ENCODE peak calls at places on chromosomes 13 and 19, in five cellular contexts. X is tibial artery, H is left lung, J is thoracic aorta, A is HL-60. B is an unnamed sample.

GRCh38 chr13:35930665-35931631 is 200.2 kb downstream of the DCLK1 start:
- DNase-seq in X (no peak), J (no peak), A (no peak), H (no peak), B (no peak)

GRCh38 chr19:13163609-13164364 is 13.6 kb downstream of the IER2 start:
- DNase-seq in J (no peak), H (peak; percentile 78), X (peak; percentile 68), A (no peak), B (peak; percentile 97)

GRCh38 chr13:109412232-109412935 is 374.0 kb downstream of the IRS2 start:
- DNase-seq in X (no peak), A (no peak), H (peak; percentile 54), J (no peak), B (no peak)

GRCh38 chr13:46492946-46493345 is 60.0 kb upstream of the LRCH1 start:
- DNase-seq in A (peak; percentile 4), H (no peak), J (no peak), X (no peak), B (no peak)

GRCh38 chr13:67183151-67183550 is 47.0 kb downstream of the PCDH9 start:
- DNase-seq in A (no peak), X (no peak), J (no peak), H (no peak), B (no peak)

GRCh38 chr13:110363009-110363408 is 55.9 kb downstream of the COL4A2 start:
- DNase-seq in J (no peak), H (no peak), X (peak; percentile 55), A (no peak), B (no peak)

GRCh38 chr19:17829855-17830566 is 8.7 kb upstream of the INSL3 start:
- DNase-seq in A (no peak), J (no peak), H (no peak), X (no peak), B (peak; percentile 76)

GRCh38 chr19:39167461-39168257 is 29.1 kb upstream of the NCCRP1 start:
- DNase-seq in X (no peak), H (peak; percentile 70), A (no peak), J (no peak), B (peak; percentile 93)

GRCh38 chr13:51928231-51928630 is 66.5 kb downstream of the CCDC70 start:
- DNase-seq in A (no peak), J (no peak), X (no peak), H (no peak), B (no peak)

GRCh38 chr19:2516727-2517126 is 40.8 kb downstream of the GADD45B start:
- DNase-seq in J (no peak), X (no peak), H (no peak), A (no peak), B (no peak)

GRCh38 chr19:40054632-40055031 is 1.4 kb downstream of the ZNF780B start:
- DNase-seq in X (no peak), J (no peak), H (no peak), A (no peak), B (no peak)

GRCh38 chr13:23621316-23621645 is 51.1 kb downstream of the TNFRSF19 start:
- DNase-seq in J (no peak), A (no peak), X (no peak), H (no peak), B (no peak)

GRCh38 chr13:113029487-113030258 is 60.7 kb downstream of the MCF2L start:
- DNase-seq in H (no peak), X (no peak), J (no peak), A (peak; percentile 4), B (peak; percentile 22)

GRCh38 chr19:5837768-5838364 is 1.6 kb downstream of the FUT6 start:
- DNase-seq in A (no peak), X (no peak), J (no peak), H (no peak), B (no peak)

GRCh38 chr19:42254083-42254849 is 662 bp downstream of the ERF start:
- DNase-seq in A (peak; percentile 67), J (no peak), X (peak; percentile 74), H (peak; percentile 84), B (peak; percentile 92)

GRCh38 chr19:30227071-30227621 is 145.0 kb upstream of the ZNF536 start:
- DNase-seq in A (no peak), J (no peak), H (no peak), X (no peak), B (no peak)

GRCh38 chr13:27627377-27627776 is 5.7 kb downstream of the POLR1D start:
- DNase-seq in A (no peak), X (no peak), H (no peak), J (no peak), B (no peak)

GRCh38 chr13:90103099-90103784 is 1244.2 kb upstream of the MIR17HG start:
- DNase-seq in X (no peak), A (no peak), H (no peak), J (no peak), B (peak; percentile 41)

GRCh38 chr19:20078696-20079095 is 896 bp downstream of the ZNF90 start:
- DNase-seq in J (no peak), H (peak; percentile 44), X (peak; percentile 32), A (no peak), B (peak; percentile 81)

GRCh38 chr19:49340069-49340864 is 5.1 kb downstream of the CD37 start:
- DNase-seq in X (peak; percentile 80), A (no peak), H (peak; percentile 61), J (peak; percentile 36), B (peak; percentile 96)

GRCh38 chr19:4415352-4415751 is 12.9 kb downstream of the CHAF1A start:
- DNase-seq in J (no peak), A (no peak), H (no peak), X (no peak), B (no peak)

GRCh38 chr13:23599083-23599925 is 29.1 kb downstream of the TNFRSF19 start:
- DNase-seq in A (no peak), H (no peak), X (no peak), J (no peak), B (no peak)

GRCh38 chr19:33734913-33735312 is 61.8 kb upstream of the KCTD15 start:
- DNase-seq in A (no peak), J (no peak), X (no peak), H (no peak), B (no peak)

GRCh38 chr13:108859202-108860012 is 230.0 kb downstream of the MYO16 start:
- DNase-seq in J (no peak), X (no peak), A (no peak), H (no peak), B (no peak)

GRCh38 chr19:49746206-49746958 is 16.7 kb downstream of the TSKS start:
- DNase-seq in J (no peak), H (peak; percentile 69), A (no peak), X (no peak), B (peak; percentile 85)

GRCh38 chr13:91567485-91568207 is 169.2 kb downstream of the GPC5 start:
- DNase-seq in A (no peak), J (no peak), H (no peak), X (no peak), B (no peak)

GRCh38 chr19:5189318-5189607 is 151.3 kb downstream of the PTPRS start:
- DNase-seq in J (no peak), X (no peak), A (no peak), H (no peak), B (no peak)

GRCh38 chr19:8835446-8835845 is 3.3 kb downstream of the MBD3L1 start:
- DNase-seq in X (no peak), A (no peak), J (no peak), H (no peak), B (no peak)

GRCh38 chr13:113448885-113449692 is 4.2 kb downstream of the ADPRHL1 start:
- DNase-seq in X (no peak), A (no peak), J (no peak), H (peak; percentile 51), B (peak; percentile 69)

GRCh38 chr13:111908981-111909380 is 158.0 kb upstream of the SOX1 start:
- DNase-seq in H (no peak), J (no peak), A (no peak), X (no peak), B (no peak)

GRCh38 chr13:92681239-92681638 is 545.4 kb upstream of the GPC6 start:
- DNase-seq in A (no peak), H (no peak), J (no peak), X (no peak), B (no peak)

GRCh38 chr13:49587311-49587847 is 2.0 kb upstream of the RCBTB1 start:
- DNase-seq in A (no peak), X (no peak), J (no peak), H (no peak), B (no peak)

GRCh38 chr13:39559838-39560237 is 43.2 kb downstream of the LHFPL6 start:
- DNase-seq in J (no peak), X (no peak), A (no peak), H (no peak), B (no peak)

GRCh38 chr13:39552233-39552632 is 50.8 kb downstream of the LHFPL6 start:
- DNase-seq in J (no peak), H (no peak), A (no peak), X (no peak), B (no peak)

GRCh38 chr13:39557285-39557955 is 45.6 kb downstream of the LHFPL6 start:
- DNase-seq in J (no peak), A (no peak), X (no peak), H (no peak), B (no peak)

GRCh38 chr13:39554371-39554770 is 48.6 kb downstream of the LHFPL6 start:
- DNase-seq in X (no peak), J (no peak), H (no peak), A (no peak), B (no peak)

DNA sequence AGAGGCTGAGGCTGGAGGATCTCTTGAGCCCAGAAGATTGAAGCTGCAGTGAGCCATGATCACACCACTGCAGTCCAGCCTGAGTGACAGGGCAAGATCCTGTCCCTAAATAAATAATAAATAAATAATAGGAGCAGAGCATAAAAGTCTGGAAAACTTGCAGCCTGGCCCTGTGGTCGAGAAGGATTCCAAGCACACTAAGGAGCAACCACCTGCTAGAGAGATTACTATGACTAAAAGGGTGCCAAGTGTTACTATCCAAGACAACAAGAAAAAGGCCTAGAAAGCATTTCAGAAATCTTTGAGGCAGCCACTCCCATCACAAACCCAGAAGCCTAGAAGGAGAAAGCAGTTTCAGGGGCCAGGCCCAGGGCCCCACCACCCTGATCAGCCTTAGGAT is 46.1 kb downstream of the LHFPL6 start:
- DNase-seq in A (no peak), H (no peak), X (no peak), J (no peak), B (no peak)
- H3K27ac ChIP-seq in A (no peak overlapping the region), H (no peak overlapping the region), X (no peak overlapping the region), J (no peak overlapping the region), B (no peak overlapping the region)

GRCh38 chr13:85812282-85812681 is 13.1 kb upstream of the SLITRK6 start:
- DNase-seq in A (no peak), H (no peak), J (no peak), X (no peak), B (no peak)

GRCh38 chr13:85806553-85807175 is 7.4 kb upstream of the SLITRK6 start:
- DNase-seq in J (no peak), A (peak; percentile 12), H (no peak), X (no peak), B (no peak)
- H3K4me3 ChIP-seq in J (no peak overlapping the region), A (no peak overlapping the region), H (no peak overlapping the region), X (no peak overlapping the region), B (no peak overlapping the region)

GRCh38 chr13:97883356-97883755 is 70.1 kb upstream of the IPO5 start:
- DNase-seq in X (no peak), H (no peak), J (no peak), A (no peak), B (no peak)
- TF ChIP-seq CTCF in X (no peak), H (no peak), J (no peak), A (no peak), B (no peak)

DNA sequence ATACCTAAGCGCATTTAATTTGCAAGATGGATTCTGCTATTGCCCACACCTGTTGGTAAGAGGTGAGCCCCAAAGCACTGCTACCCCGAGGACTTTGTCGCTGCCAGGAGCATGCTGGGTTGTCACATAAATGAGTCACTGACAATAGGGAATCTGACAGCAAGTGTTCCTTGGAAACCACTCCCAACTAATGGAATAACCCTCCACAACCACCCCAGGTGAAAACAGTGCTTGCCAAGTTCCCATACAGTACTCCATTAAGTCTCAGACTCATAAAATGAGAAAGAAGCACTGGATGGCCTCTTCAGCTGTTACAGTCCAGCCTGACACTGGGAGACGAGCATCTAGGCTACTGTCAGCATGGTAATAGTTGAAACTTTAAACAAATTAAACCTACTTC is 108.6 kb downstream of the EFNB2 start:
- DNase-seq in H (no peak), J (no peak), A (no peak), X (no peak), B (no peak)
- H3K27ac ChIP-seq in H (no peak overlapping the region), J (no peak overlapping the region), A (no peak overlapping the region), X (no peak overlapping the region), B (no peak overlapping the region)